ENCODE peak calls at places on chromosomes 5 and 9, in four cellular contexts. One of them, this sample, is unnamed.

GRCh38 chr5:18985397-18985796 is 1002.6 kb downstream of the CDH18 start:
- DNase-seq in HL-60: no peak
- DNase-seq in K562: no peak
- DNase-seq in GM12878: no peak
- DNase-seq in this sample: no peak

GRCh38 chr5:140189977-140190867 is 15.2 kb downstream of the CYSTM1 start:
- DNase-seq in GM12878: no peak
- DNase-seq in K562: peak
- DNase-seq in HL-60: no peak
- DNase-seq in this sample: no peak

GRCh38 chr9:16333697-16334096 is 536.8 kb downstream of the BNC2 start:
- DNase-seq in GM12878: no peak
- DNase-seq in HL-60: no peak
- DNase-seq in K562: no peak
- DNase-seq in this sample: no peak

GRCh38 chr9:129143461-129143927 is 32.3 kb downstream of the PTPA start:
- DNase-seq in K562: peak
- DNase-seq in GM12878: no peak
- DNase-seq in HL-60: no peak
- DNase-seq in this sample: no peak

GRCh38 chr5:28369418-28369817 is 1331.0 kb upstream of the CDH9 start:
- DNase-seq in GM12878: no peak
- DNase-seq in K562: no peak
- DNase-seq in HL-60: no peak
- DNase-seq in this sample: no peak

GRCh38 chr5:174731214-174732039 is 7.0 kb downstream of the MSX2 start:
- DNase-seq in HL-60: no peak
- DNase-seq in GM12878: no peak
- DNase-seq in K562: no peak
- DNase-seq in this sample: no peak

GRCh38 chr5:73278693-73279092 is 105.7 kb downstream of the TMEM174 start:
- DNase-seq in K562: no peak
- DNase-seq in HL-60: no peak
- DNase-seq in GM12878: no peak
- DNase-seq in this sample: no peak

GRCh38 chr5:165497707-165498106 is 1992.3 kb downstream of the MAT2B start:
- DNase-seq in GM12878: no peak
- DNase-seq in HL-60: no peak
- DNase-seq in K562: no peak
- DNase-seq in this sample: peak

GRCh38 chr9:137788561-137789294 is 88.9 kb upstream of the CACNA1B start:
- DNase-seq in GM12878: no peak
- DNase-seq in K562: no peak
- DNase-seq in HL-60: no peak
- DNase-seq in this sample: no peak

GRCh38 chr9:136237486-136238341 is 7.9 kb downstream of the QSOX2 start:
- DNase-seq in HL-60: peak
- DNase-seq in K562: peak
- DNase-seq in GM12878: no peak
- DNase-seq in this sample: no peak

GRCh38 chr5:102450313-102450990 is 48.3 kb downstream of the SLCO6A1 start:
- DNase-seq in K562: no peak
- DNase-seq in HL-60: peak
- DNase-seq in GM12878: no peak
- DNase-seq in this sample: no peak

GRCh38 chr9:102072061-102072764 is 333.8 kb upstream of the GRIN3A start:
- DNase-seq in K562: no peak
- DNase-seq in GM12878: no peak
- DNase-seq in HL-60: no peak
- DNase-seq in this sample: no peak

GRCh38 chr5:370311-370958 is 48.9 kb downstream of the AHRR start:
- DNase-seq in K562: no peak
- DNase-seq in GM12878: no peak
- DNase-seq in HL-60: no peak
- DNase-seq in this sample: no peak

GRCh38 chr9:8736805-8737204 is 937.2 kb upstream of the DMAC1 start:
- DNase-seq in HL-60: no peak
- DNase-seq in GM12878: no peak
- DNase-seq in K562: no peak
- DNase-seq in this sample: no peak

GRCh38 chr5:92665506-92665905 is 915.5 kb downstream of the NR2F1-AS1 start:
- DNase-seq in GM12878: no peak
- DNase-seq in K562: no peak
- DNase-seq in HL-60: no peak
- DNase-seq in this sample: no peak

GRCh38 chr5:171418982-171419662 is at the start of gene FGF18:
- DNase-seq in K562: peak
- DNase-seq in GM12878: no peak
- DNase-seq in HL-60: peak
- DNase-seq in this sample: peak

GRCh38 chr5:56610093-56610698 is 205.2 kb upstream of the MAP3K1 start:
- DNase-seq in HL-60: no peak
- DNase-seq in K562: no peak
- DNase-seq in GM12878: no peak
- DNase-seq in this sample: no peak

GRCh38 chr5:132405646-132406045 is 36.1 kb downstream of the SLC22A5 start:
- DNase-seq in K562: no peak
- DNase-seq in HL-60: no peak
- DNase-seq in GM12878: no peak
- DNase-seq in this sample: no peak

GRCh38 chr9:134619456-134619982 is 22.1 kb upstream of the COL5A1 start:
- DNase-seq in K562: no peak
- DNase-seq in GM12878: no peak
- DNase-seq in HL-60: no peak
- DNase-seq in this sample: no peak

GRCh38 chr5:115179068-115179958 is 9.6 kb upstream of the TRIM36 start:
- DNase-seq in GM12878: no peak
- DNase-seq in K562: no peak
- DNase-seq in HL-60: no peak
- DNase-seq in this sample: peak

GRCh38 chr5:176611435-176611834 is 1.5 kb upstream of the GPRIN1 start:
- DNase-seq in K562: peak
- DNase-seq in HL-60: peak
- DNase-seq in GM12878: no peak
- DNase-seq in this sample: no peak

GRCh38 chr9:88011005-88011766 is 36.9 kb upstream of the CDK20 start:
- DNase-seq in K562: no peak
- DNase-seq in HL-60: no peak
- DNase-seq in GM12878: no peak
- DNase-seq in this sample: peak

GRCh38 chr5:92945630-92946097 is 635.4 kb downstream of the NR2F1-AS1 start:
- DNase-seq in K562: no peak
- DNase-seq in GM12878: no peak
- DNase-seq in HL-60: no peak
- DNase-seq in this sample: no peak

DNA sequence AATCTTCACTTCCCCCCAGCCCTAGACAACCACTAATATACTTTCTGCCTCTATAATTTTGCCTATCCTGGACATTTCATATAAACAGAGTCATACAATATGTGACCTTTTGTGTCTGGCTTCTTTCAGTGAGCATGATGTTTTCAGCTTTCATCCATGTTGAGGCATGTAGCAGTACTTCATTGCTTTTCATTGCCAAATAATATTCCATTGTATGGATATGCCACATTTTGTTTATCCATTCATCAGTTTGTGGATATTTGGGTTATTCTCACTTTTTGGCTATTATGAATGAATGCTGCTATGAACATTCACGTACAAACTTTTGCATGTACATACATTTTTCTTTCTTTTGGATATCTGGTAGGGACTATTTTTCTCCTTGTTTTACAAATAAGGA is 49.0 kb downstream of the WWC1 start:
- DNase-seq in K562: no peak
- DNase-seq in HL-60: no peak
- DNase-seq in GM12878: no peak
- DNase-seq in this sample: no peak
- H3K27ac ChIP-seq in K562: no peak
- H3K27ac ChIP-seq in HL-60: no peak
- H3K27ac ChIP-seq in GM12878: no peak
- H3K27ac ChIP-seq in this sample: no peak

DNA sequence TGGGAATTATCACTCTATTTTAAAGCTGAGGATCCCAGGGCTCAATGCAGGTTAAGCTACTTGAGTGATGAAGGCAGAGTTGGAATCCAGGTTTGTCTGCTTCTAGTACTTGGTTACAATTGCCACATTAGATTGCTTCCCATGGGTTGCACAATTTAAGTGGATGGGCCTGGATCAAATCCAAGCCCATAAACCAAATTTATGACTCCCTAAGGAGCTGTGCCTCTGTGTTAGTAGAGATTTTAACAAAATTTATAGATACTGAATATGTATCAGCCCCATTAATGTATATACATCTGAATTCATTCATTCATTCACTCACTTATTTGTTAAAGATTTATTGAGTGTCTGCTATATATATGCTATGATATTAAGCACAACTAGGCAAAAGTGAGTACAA is 332.3 kb upstream of the KLF9 start:
- DNase-seq in GM12878: no peak
- DNase-seq in K562: no peak
- DNase-seq in HL-60: no peak
- DNase-seq in this sample: no peak
- TF ChIP-seq GABPA in GM12878: no peak
- TF ChIP-seq GABPA in K562: no peak
- TF ChIP-seq GABPA in HL-60: no peak
- TF ChIP-seq GABPA in this sample: no peak

DNA sequence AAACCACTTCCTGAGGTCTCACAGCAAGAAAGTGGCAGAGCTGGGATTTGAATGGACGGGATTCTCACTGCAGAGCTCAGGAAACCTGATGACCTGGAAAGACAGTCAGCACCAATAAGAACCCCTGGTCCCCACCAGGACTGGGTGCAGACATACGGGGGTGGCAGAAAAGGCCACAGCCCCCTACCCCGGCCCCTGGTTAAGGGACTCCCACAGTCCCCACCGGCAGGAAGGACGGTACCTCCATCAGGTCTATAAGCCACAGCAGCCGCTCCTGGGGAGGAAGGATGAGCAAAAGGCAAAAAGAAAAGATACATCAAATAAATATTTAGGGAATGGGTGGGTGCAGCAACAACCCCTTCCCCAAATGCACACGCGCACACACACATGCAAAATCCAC is 32.0 kb upstream of the AKNA start:
- DNase-seq in GM12878: no peak
- DNase-seq in K562: no peak
- DNase-seq in HL-60: no peak
- DNase-seq in this sample: no peak
- H3K27ac ChIP-seq in GM12878: no peak
- H3K27ac ChIP-seq in K562: no peak
- H3K27ac ChIP-seq in HL-60: no peak
- H3K27ac ChIP-seq in this sample: no peak

DNA sequence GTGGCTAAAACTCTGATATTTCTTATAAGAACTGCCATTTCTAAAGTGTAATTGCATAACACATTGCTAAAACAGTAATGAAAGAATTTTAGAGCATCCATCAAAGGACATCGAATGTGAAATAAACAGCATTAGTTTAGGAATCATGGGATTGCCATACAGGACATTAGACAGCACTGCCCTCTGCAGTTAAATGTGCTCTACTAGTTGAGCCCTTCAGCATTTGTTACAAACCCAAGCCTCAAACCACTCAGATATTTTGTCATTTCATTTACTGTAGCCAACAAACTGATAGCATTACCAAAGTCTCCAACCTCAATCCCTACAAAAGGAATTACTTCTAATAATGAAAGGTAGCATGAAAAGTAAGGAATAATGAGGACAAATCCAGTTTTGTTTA is 116.8 kb upstream of the COX7C start:
- DNase-seq in GM12878: no peak
- DNase-seq in K562: no peak
- DNase-seq in HL-60: no peak
- DNase-seq in this sample: no peak
- TF ChIP-seq GABPA in GM12878: no peak
- TF ChIP-seq GABPA in K562: no peak
- TF ChIP-seq GABPA in HL-60: no peak
- TF ChIP-seq GABPA in this sample: no peak

GRCh38 chr5:150631326-150631701 is 9.1 kb upstream of the SYNPO start:
- DNase-seq in GM12878: no peak
- DNase-seq in K562: no peak
- DNase-seq in HL-60: no peak
- DNase-seq in this sample: no peak
- H3K27ac ChIP-seq in GM12878: no peak
- H3K27ac ChIP-seq in K562: no peak
- H3K27ac ChIP-seq in HL-60: no peak
- H3K27ac ChIP-seq in this sample: no peak

GRCh38 chr5:141374627-141375026 is 936 bp downstream of the PCDHGA6 start:
- DNase-seq in GM12878: no peak
- DNase-seq in HL-60: no peak
- DNase-seq in K562: no peak
- DNase-seq in this sample: no peak

GRCh38 chr5:141371572-141372475 is 1.8 kb downstream of the PCDHGB3 start:
- DNase-seq in K562: no peak
- DNase-seq in GM12878: no peak
- DNase-seq in HL-60: no peak
- DNase-seq in this sample: no peak

GRCh38 chr5:141369994-141370848 is at the start of gene PCDHGB3:
- DNase-seq in GM12878: no peak
- DNase-seq in HL-60: peak
- DNase-seq in K562: peak
- DNase-seq in this sample: no peak

DNA sequence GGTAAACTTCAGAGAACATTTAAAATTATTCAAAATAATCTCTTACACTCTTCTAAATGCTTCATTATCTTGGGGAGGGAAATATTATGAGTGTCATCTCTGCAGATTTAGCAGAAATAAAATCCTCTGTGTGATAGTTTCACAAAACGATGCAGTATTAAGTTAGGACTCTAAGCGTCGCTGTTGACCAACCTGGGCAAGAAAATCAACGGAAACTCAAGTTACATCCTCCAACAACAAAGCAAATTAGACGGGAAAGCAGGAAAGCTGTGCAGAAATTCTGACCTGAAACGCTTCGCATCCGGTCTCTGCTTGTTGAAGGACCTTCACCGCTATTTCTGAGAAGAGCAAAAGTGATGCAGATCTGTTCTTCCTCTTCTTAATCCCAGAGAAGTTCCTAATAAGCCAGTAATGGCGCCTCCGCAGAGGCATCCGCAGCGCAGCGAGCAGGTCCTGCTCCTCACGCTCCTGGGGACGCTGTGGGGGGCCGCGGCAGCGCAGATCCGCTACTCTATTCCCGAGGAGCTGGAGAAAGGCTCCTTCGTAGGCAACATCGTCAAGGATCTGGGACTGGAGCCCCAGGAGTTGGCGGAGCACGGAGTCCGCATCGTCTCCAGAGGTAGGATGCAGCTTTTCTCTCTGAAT is at the start of gene PCDHGA6:
- DNase-seq in HL-60: no peak
- DNase-seq in K562: no peak
- DNase-seq in GM12878: no peak
- DNase-seq in this sample: no peak
- TF ChIP-seq GABPA in HL-60: no peak
- TF ChIP-seq GABPA in K562: no peak
- TF ChIP-seq GABPA in GM12878: no peak
- TF ChIP-seq GABPA in this sample: no peak

This sample was measured in SK-N-SH.